ENCODE peak calls at places on chromosomes 7 and 10, in four cellular contexts. F is psoas muscle, K is PC-9, S is Peyer's patch. B is an unnamed sample. For H3K4me1, the result is how much of the 10 kb centered on the place peaks cover.

GRCh38 chr10:69051303-69051702 is 36.6 kb upstream of the SRGN start:
- DNase-seq in S (peak), F (peak), K (no peak), B (no peak)

GRCh38 chr7:131896189-131896855 is 339.9 kb upstream of the PODXL start:
- DNase-seq in K (no peak), F (no peak), S (no peak), B (no peak)

GRCh38 chr10:101568054-101568745 is 19.9 kb downstream of the POLL start:
- DNase-seq in K (no peak), F (no peak), S (peak), B (peak)

GRCh38 chr7:78441737-78442136 is 643.2 kb downstream of the PHTF2 start:
- DNase-seq in K (no peak), S (no peak), F (no peak), B (no peak)

GRCh38 chr10:77695186-77695585 is 57.6 kb upstream of the KCNMA1 start:
- DNase-seq in S (no peak), F (no peak), K (no peak), B (no peak)

GRCh38 chr7:1611708-1612241 is 41.9 kb upstream of the PSMG3 start:
- DNase-seq in K (peak), S (no peak), F (no peak), B (no peak)

GRCh38 chr10:18216482-18216881 is 76.3 kb downstream of the CACNB2 start:
- DNase-seq in K (no peak), S (no peak), F (no peak), B (no peak)

GRCh38 chr10:132375116-132375794 is 21.7 kb upstream of the PWWP2B start:
- DNase-seq in K (no peak), F (peak), S (peak), B (peak)

GRCh38 chr7:2403718-2404648 is 572 bp downstream of the CHST12 start:
- DNase-seq in F (peak), S (peak), K (no peak), B (no peak)

GRCh38 chr10:46020871-46021553 is 9.4 kb downstream of the NCOA4 start:
- DNase-seq in F (no peak), K (peak), S (no peak), B (no peak)

GRCh38 chr10:20988357-20988983 is 91.4 kb upstream of the NEBL start:
- DNase-seq in S (no peak), K (no peak), F (no peak), B (no peak)

GRCh38 chr10:5862360-5862929 is 27.2 kb downstream of the ANKRD16 start:
- DNase-seq in F (no peak), S (peak), K (no peak), B (no peak)

GRCh38 chr7:5780801-5781496 is 514 bp downstream of the RNF216 start:
- DNase-seq in K (no peak), F (peak), S (peak), B (no peak)

GRCh38 chr10:31709028-31709427 is 219.6 kb downstream of the ARHGAP12 start:
- DNase-seq in S (no peak), K (no peak), F (no peak), B (no peak)

GRCh38 chr7:25953859-25954258 is 198.1 kb upstream of the NFE2L3 start:
- DNase-seq in K (no peak), F (no peak), S (no peak), B (no peak)

GRCh38 chr7:98568891-98569290 is 48.2 kb upstream of the NPTX2 start:
- DNase-seq in F (no peak), K (no peak), S (no peak), B (no peak)

GRCh38 chr10:18681971-18682403 is 22.8 kb downstream of the ARL5B start:
- DNase-seq in S (no peak), F (no peak), K (peak), B (no peak)

GRCh38 chr7:96665689-96666088 is 44.0 kb downstream of the SEM1 start:
- DNase-seq in S (no peak), F (no peak), K (no peak), B (no peak)

GRCh38 chr7:150901160-150902035 is 49.1 kb downstream of the AOC1 start:
- DNase-seq in K (peak), S (peak), F (no peak), B (no peak)

GRCh38 chr10:85643171-85643838 is 723.3 kb downstream of the GRID1 start:
- DNase-seq in F (no peak), S (no peak), K (no peak), B (no peak)

GRCh38 chr7:95794917-95795515 is 22.7 kb downstream of the DYNC1I1 start:
- DNase-seq in F (no peak), S (no peak), K (no peak), B (no peak)

GRCh38 chr10:28279878-28280277 is 23.0 kb downstream of the MPP7 start:
- DNase-seq in S (no peak), F (no peak), K (no peak), B (no peak)

GRCh38 chr10:6128591-6129383 is 40.0 kb downstream of the RBM17 start:
- DNase-seq in K (peak), S (no peak), F (peak), B (no peak)

GRCh38 chr10:30114401-30114800 is 55.0 kb upstream of the JCAD start:
- DNase-seq in S (no peak), F (no peak), K (no peak), B (no peak)

GRCh38 chr10:91567815-91568214 is 65.1 kb downstream of the PPP1R3C start:
- DNase-seq in F (no peak), S (no peak), K (no peak), B (no peak)

GRCh38 chr10:37872955-37873354 is 15.5 kb upstream of the ZNF248 start:
- DNase-seq in S (no peak), F (no peak), K (no peak), B (no peak)

GRCh38 chr7:33909312-33909711 is 4.0 kb downstream of the BMPER start:
- DNase-seq in S (no peak), K (no peak), F (no peak), B (no peak)

GRCh38 chr7:153638821-153639435 is 413.3 kb upstream of the DPP6 start:
- DNase-seq in F (no peak), S (no peak), K (no peak), B (no peak)

GRCh38 chr7:29480934-29481625 is 82.6 kb upstream of the PRR15 start:
- DNase-seq in F (no peak), S (no peak), K (no peak), B (no peak)

GRCh38 chr7:129644634-129645230 is 33.2 kb downstream of the NRF1 start:
- DNase-seq in F (no peak), K (peak), S (no peak), B (no peak)

GRCh38 chr7:116930156-116930913 is 23.0 kb upstream of the ST7 start:
- DNase-seq in K (peak), S (peak), F (peak), B (peak)

GRCh38 chr7:158705234-158705890 is 758 bp upstream of the NCAPG2 start:
- DNase-seq in F (no peak), S (no peak), K (no peak), B (no peak)

GRCh38 chr7:7266257-7266656 is 83.9 kb downstream of the C1GALT1 start:
- DNase-seq in K (no peak), F (no peak), S (peak), B (no peak)

GRCh38 chr10:97903128-97904025 is 53.7 kb downstream of the GOLGA7B start:
- DNase-seq in K (no peak), S (no peak), F (no peak), B (no peak)

GRCh38 chr7:105219771-105220160 is 169.0 kb downstream of the SRPK2 start:
- DNase-seq in K (peak), S (no peak), F (no peak), B (no peak)

GRCh38 chr10:87541114-87541513 is 36.4 kb downstream of the MINPP1 start:
- DNase-seq in F (no peak), K (no peak), S (no peak), B (no peak)

GRCh38 chr10:11145498-11145855 is 127.8 kb downstream of the CELF2 start:
- DNase-seq in F (no peak), S (peak), K (no peak), B (no peak)

GRCh38 chr7:149849174-149849573 is 11.0 kb downstream of the ZNF862 start:
- DNase-seq in S (no peak), F (no peak), K (no peak), B (no peak)

GRCh38 chr10:74754397-74754796 is 72.0 kb upstream of the KAT6B start:
- DNase-seq in F (no peak), K (no peak), S (no peak), B (no peak)

GRCh38 chr10:74752371-74752990 is 73.9 kb upstream of the KAT6B start:
- DNase-seq in S (no peak), K (no peak), F (no peak), B (no peak)

GRCh38 chr10:74755273-74755672 is 71.1 kb upstream of the KAT6B start:
- DNase-seq in S (no peak), F (no peak), K (no peak), B (no peak)

GRCh38 chr10:74750848-74751274 is 75.5 kb upstream of the KAT6B start:
- DNase-seq in F (no peak), K (no peak), S (peak), B (no peak)

GRCh38 chr10:74753295-74754211 is 72.8 kb upstream of the KAT6B start:
- DNase-seq in F (no peak), S (no peak), K (no peak), B (no peak)
- TF ChIP-seq CTCF in F (no peak), S (no peak), K (no peak), B (no peak)

GRCh38 chr7:47516985-47517590 is 64.8 kb downstream of the TNS3 start:
- DNase-seq in K (no peak), S (no peak), F (no peak), B (no peak)
- H3K4me1 ChIP-seq in K (under half), S (under half), F (under half), B (under half)

DNA sequence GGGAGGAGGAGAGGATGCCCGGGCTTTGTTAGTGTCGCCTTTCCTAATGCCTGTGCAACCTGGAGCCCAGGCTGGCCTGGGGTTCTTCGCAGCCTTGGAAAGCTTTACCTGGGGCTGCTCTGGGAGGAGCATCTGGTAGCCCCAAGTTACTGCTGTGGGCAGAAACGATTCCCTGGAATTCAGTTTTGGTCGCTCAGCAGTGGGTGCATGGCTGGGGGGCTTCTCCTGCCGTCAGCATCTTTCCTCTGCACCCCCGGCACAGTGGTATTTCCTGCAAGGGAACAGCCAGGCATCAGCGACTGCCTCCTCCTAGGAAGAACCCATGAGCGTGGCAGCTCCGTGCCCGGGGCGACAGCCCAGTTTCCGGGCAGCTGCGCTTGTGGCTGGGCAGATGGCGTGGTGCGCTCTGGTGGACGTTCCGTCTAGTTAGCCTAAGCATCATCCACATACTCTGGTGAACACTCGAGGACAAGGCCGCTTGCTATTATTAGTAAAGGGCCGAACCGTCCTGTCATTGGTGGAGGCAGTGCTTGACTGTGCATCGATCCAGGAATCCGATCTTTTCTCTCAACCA is 107.0 kb upstream of the BTBD16 start:
- DNase-seq in S (no peak), K (no peak), F (no peak), B (no peak)
- TF ChIP-seq CTCF in S (no peak), K (no peak), F (no peak), B (no peak)

GRCh38 chr10:99784731-99785441 is 2.4 kb downstream of the ABCC2 start:
- DNase-seq in S (no peak), F (no peak), K (no peak), B (no peak)

GRCh38 chr10:99784025-99784730 is 1.7 kb downstream of the ABCC2 start:
- DNase-seq in S (peak), K (peak), F (peak), B (no peak)

GRCh38 chr10:99782447-99783286 is at the start of gene ABCC2:
- DNase-seq in S (peak), F (no peak), K (peak), B (no peak)

GRCh38 chr10:99779335-99779734 is 3.1 kb upstream of the ABCC2 start:
- DNase-seq in K (peak), S (no peak), F (no peak), B (no peak)

GRCh38 chr10:99781734-99782429 is 558 bp upstream of the ABCC2 start:
- DNase-seq in K (no peak), F (no peak), S (no peak), B (no peak)
- H3K4me1 ChIP-seq in K (half or more), F (under half), S (under half), B (half or more)

GRCh38 chr10:60496181-60496580 is 106.5 kb upstream of the ANK3 start:
- DNase-seq in K (no peak), F (no peak), S (no peak), B (no peak)

GRCh38 chr10:60491162-60491561 is 101.5 kb upstream of the ANK3 start:
- DNase-seq in F (no peak), K (peak), S (no peak), B (no peak)

GRCh38 chr10:60497364-60497763 is 107.7 kb upstream of the ANK3 start:
- DNase-seq in K (peak), F (no peak), S (no peak), B (no peak)

GRCh38 chr10:60494774-60495173 is 105.1 kb upstream of the ANK3 start:
- DNase-seq in S (no peak), K (no peak), F (no peak), B (no peak)

DNA sequence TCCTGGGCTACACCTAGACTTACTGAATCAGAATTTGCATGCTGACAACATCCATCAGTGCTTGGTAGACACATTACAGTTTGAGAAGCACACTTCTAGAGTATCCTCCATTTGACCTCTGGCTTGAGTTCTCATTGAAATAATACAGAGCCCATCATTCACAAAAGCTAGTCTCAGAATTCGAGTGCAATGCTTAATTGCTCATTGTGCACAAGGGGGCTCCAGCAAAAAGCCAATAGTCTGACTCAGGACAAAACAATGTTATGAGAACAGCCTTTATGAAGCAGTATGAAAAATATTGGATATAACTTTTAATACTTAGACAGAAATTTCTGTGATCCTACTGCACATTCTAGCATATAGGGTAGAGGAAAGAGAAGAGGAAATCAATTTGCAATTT is 105.7 kb upstream of the ANK3 start:
- DNase-seq in F (no peak), S (no peak), K (no peak), B (no peak)
- TF ChIP-seq CTCF in F (no peak), S (no peak), K (no peak), B (peak)

DNA sequence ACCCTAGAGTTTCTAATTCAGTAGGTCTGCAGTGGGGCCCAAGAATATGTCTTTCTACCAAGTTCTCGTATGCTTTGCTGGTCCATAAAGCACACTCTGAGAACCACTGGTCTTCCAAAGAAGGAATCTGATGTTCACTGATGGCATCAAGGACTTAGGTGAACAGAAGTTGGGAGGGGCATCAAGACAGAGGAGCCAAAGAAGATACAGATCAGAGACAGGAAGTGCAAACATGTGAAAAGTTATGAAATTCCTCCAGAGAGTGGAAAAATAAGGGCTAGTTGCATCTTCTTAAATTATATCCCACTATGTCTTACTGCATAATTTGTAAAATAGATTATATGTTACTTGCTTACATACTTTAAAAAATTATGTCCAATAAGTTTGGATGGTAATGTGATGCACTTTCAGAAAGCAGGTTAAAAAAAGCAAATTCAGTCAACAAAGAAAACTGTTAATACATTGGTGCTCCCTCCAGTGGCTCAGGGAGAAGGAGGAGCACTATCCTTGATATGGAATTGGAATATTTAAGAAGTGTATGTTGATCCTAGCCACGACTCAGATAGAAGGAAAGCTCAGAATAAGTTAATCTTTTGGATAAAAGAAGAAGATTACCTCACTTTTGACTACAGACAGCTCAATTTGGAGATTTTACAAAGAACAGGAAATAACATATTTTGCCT is 35.8 kb downstream of the CREB3L2 start:
- DNase-seq in S (no peak), F (no peak), K (no peak), B (no peak)
- H3K4me1 ChIP-seq in S (under half), F (under half), K (half or more), B (under half)

GRCh38 chr10:48505394-48506112 is 99.3 kb downstream of the ARHGAP22 start:
- DNase-seq in S (no peak), F (no peak), K (no peak), B (no peak)
- TF ChIP-seq CTCF in S (no peak), F (no peak), K (no peak), B (peak)